ENCODE peak calls at places on chromosome 2, in four cellular contexts. X is cardiac fibroblast, E is skeletal muscle cell, L is NCI-H774. O is an unnamed sample.

GRCh38 chr2:30404354-30405265 is 42.4 kb upstream of the LCLAT1 start:
- DNase-seq in L (no peak), E (no peak), X (no peak), O (peak; percentile 28)

GRCh38 chr2:98464772-98465310 is 20.2 kb downstream of the INPP4A start:
- DNase-seq in X (no peak), L (no peak), E (no peak), O (peak; percentile 13)

GRCh38 chr2:20008703-20009102 is 3.8 kb downstream of the MATN3 start:
- DNase-seq in X (no peak), E (no peak), L (no peak), O (no peak)

GRCh38 chr2:191665286-191665685 is 12.7 kb upstream of the NABP1 start:
- DNase-seq in E (no peak), L (no peak), X (peak; percentile 76), O (no peak)

GRCh38 chr2:233449071-233449901 is 95.0 kb downstream of the DGKD start:
- DNase-seq in E (no peak), L (no peak), X (peak; percentile 62), O (no peak)

GRCh38 chr2:224816816-224817215 is 100.7 kb upstream of the CCDC195 start:
- DNase-seq in E (peak; percentile 36), X (peak; percentile 85), L (no peak), O (no peak)

GRCh38 chr2:226272435-226272834 is 527.2 kb downstream of the IRS1 start:
- DNase-seq in L (no peak), X (no peak), E (no peak), O (no peak)

GRCh38 chr2:233917146-233917545 is at the start of gene TRPM8:
- DNase-seq in X (no peak), E (no peak), L (no peak), O (no peak)

GRCh38 chr2:111068435-111069058 is 52.2 kb upstream of the BCL2L11 start:
- DNase-seq in L (peak; percentile 58), E (no peak), X (no peak), O (no peak)

GRCh38 chr2:132953771-132954170 is 283.8 kb upstream of the LYPD1 start:
- DNase-seq in E (no peak), L (no peak), X (no peak), O (no peak)

GRCh38 chr2:216344206-216344957 is 27.9 kb downstream of the MARCHF4 start:
- DNase-seq in L (no peak), X (no peak), E (no peak), O (no peak)

GRCh38 chr2:129654331-129654730 is 325.1 kb upstream of the RAB6C start:
- DNase-seq in E (no peak), X (no peak), L (no peak), O (no peak)

GRCh38 chr2:196902828-196903227 is 23.7 kb downstream of the PGAP1 start:
- DNase-seq in X (peak; percentile 25), L (no peak), E (no peak), O (no peak)

GRCh38 chr2:239688840-239689239 is 288.0 kb upstream of the HDAC4 start:
- DNase-seq in E (no peak), X (no peak), L (no peak), O (no peak)

GRCh38 chr2:157056200-157056676 is 201.3 kb upstream of the GALNT5 start:
- DNase-seq in E (peak; percentile 28), X (peak; percentile 91), L (no peak), O (no peak)

GRCh38 chr2:134233733-134234135 is 20.1 kb upstream of the MGAT5 start:
- DNase-seq in E (no peak), L (no peak), X (no peak), O (no peak)

GRCh38 chr2:210635257-210635656 is 78.9 kb downstream of the CPS1 start:
- DNase-seq in L (no peak), E (no peak), X (no peak), O (no peak)

GRCh38 chr2:85583667-85584353 is 421 bp upstream of the VAMP5 start:
- DNase-seq in L (no peak), E (no peak), X (no peak), O (no peak)

GRCh38 chr2:204898928-204899640 is 353.8 kb downstream of the PARD3B start:
- DNase-seq in X (no peak), E (no peak), L (no peak), O (no peak)

GRCh38 chr2:46564350-46564749 is 85.0 kb downstream of the TMEM247 start:
- DNase-seq in E (no peak), X (no peak), L (no peak), O (no peak)

GRCh38 chr2:56011624-56012023 is 88.0 kb upstream of the EFEMP1 start:
- DNase-seq in E (no peak), X (peak; percentile 35), L (no peak), O (no peak)

GRCh38 chr2:132621131-132621875 is 48.7 kb downstream of the LYPD1 start:
- DNase-seq in X (no peak), E (peak; percentile 13), L (peak; percentile 12), O (no peak)

GRCh38 chr2:229387815-229388214 is 116.7 kb upstream of the PID1 start:
- DNase-seq in E (no peak), L (no peak), X (no peak), O (no peak)

GRCh38 chr2:71583876-71584275 is 130.5 kb downstream of the DYSF start:
- DNase-seq in E (no peak), L (no peak), X (no peak), O (no peak)

GRCh38 chr2:10935953-10936942 is 24.5 kb downstream of the KCNF1 start:
- DNase-seq in E (peak; percentile 96), X (peak; percentile 99), L (peak; percentile 39), O (no peak)

GRCh38 chr2:177264209-177264538 is 353 bp downstream of the NFE2L2 start:
- DNase-seq in X (no peak), L (no peak), E (no peak), O (no peak)

GRCh38 chr2:8031370-8031769 is 650.5 kb upstream of the ID2 start:
- DNase-seq in E (no peak), L (no peak), X (no peak), O (no peak)

GRCh38 chr2:108911401-108911800 is 77.6 kb downstream of the EDAR start:
- DNase-seq in L (no peak), E (no peak), X (no peak), O (no peak)

O was measured in NCI-H1694 treated with DMSO at 0.1 percent for 48 hours.